ENCODE peak calls at places on chromosomes 1 and 21, in six cellular contexts. One of them, this sample, is unnamed.

GRCh38 chr21:46393941-46394818 is 64.5 kb upstream of the DIP2A start:
- DNase-seq in bronchial epithelial cell: no peak
- DNase-seq in SJSA1: no peak
- DNase-seq in transverse colon: no peak
- DNase-seq in CD8-positive, alpha-beta T cell: no peak
- DNase-seq in cardiac fibroblast: no peak
- DNase-seq in this sample: no peak

GRCh38 chr1:17561561-17561985 is 22.1 kb downstream of the ARHGEF10L start:
- DNase-seq in bronchial epithelial cell: no peak
- DNase-seq in cardiac fibroblast: peak; percentile 66
- DNase-seq in CD8-positive, alpha-beta T cell: no peak
- DNase-seq in SJSA1: no peak
- DNase-seq in transverse colon: no peak
- DNase-seq in this sample: no peak

GRCh38 chr21:25373126-25374082 is 233.9 kb downstream of the MRPL39 start:
- DNase-seq in CD8-positive, alpha-beta T cell: no peak
- DNase-seq in cardiac fibroblast: no peak
- DNase-seq in bronchial epithelial cell: no peak
- DNase-seq in SJSA1: peak; percentile 77
- DNase-seq in transverse colon: no peak
- DNase-seq in this sample: no peak

GRCh38 chr21:32475162-32475812 is 62.8 kb downstream of the EVA1C start:
- DNase-seq in bronchial epithelial cell: no peak
- DNase-seq in cardiac fibroblast: peak; percentile 88
- DNase-seq in transverse colon: no peak
- DNase-seq in SJSA1: no peak
- DNase-seq in CD8-positive, alpha-beta T cell: no peak
- DNase-seq in this sample: no peak

GRCh38 chr1:244100691-244101453 is 49.8 kb downstream of the ZBTB18 start:
- DNase-seq in SJSA1: no peak
- DNase-seq in CD8-positive, alpha-beta T cell: no peak
- DNase-seq in bronchial epithelial cell: no peak
- DNase-seq in cardiac fibroblast: no peak
- DNase-seq in transverse colon: no peak
- DNase-seq in this sample: no peak

GRCh38 chr1:7422561-7422960 is 348.5 kb upstream of the VAMP3 start:
- DNase-seq in bronchial epithelial cell: no peak
- DNase-seq in transverse colon: no peak
- DNase-seq in cardiac fibroblast: no peak
- DNase-seq in CD8-positive, alpha-beta T cell: no peak
- DNase-seq in SJSA1: no peak
- DNase-seq in this sample: no peak

GRCh38 chr1:235069577-235070563 is 58.8 kb downstream of the TOMM20 start:
- DNase-seq in bronchial epithelial cell: peak; percentile 99
- DNase-seq in CD8-positive, alpha-beta T cell: no peak
- DNase-seq in cardiac fibroblast: peak; percentile 74
- DNase-seq in SJSA1: peak; percentile 32
- DNase-seq in transverse colon: peak; percentile 68
- DNase-seq in this sample: no peak

GRCh38 chr1:116382321-116382720 is 9.3 kb downstream of the ATP1A1 start:
- DNase-seq in CD8-positive, alpha-beta T cell: no peak
- DNase-seq in transverse colon: no peak
- DNase-seq in SJSA1: no peak
- DNase-seq in bronchial epithelial cell: no peak
- DNase-seq in cardiac fibroblast: peak; percentile 70
- DNase-seq in this sample: no peak

GRCh38 chr1:145978860-145979745 is 14.6 kb downstream of the POLR3GL start:
- DNase-seq in bronchial epithelial cell: peak; percentile 100
- DNase-seq in SJSA1: peak; percentile 99
- DNase-seq in CD8-positive, alpha-beta T cell: peak; percentile 54
- DNase-seq in transverse colon: peak; percentile 96
- DNase-seq in cardiac fibroblast: peak; percentile 100
- DNase-seq in this sample: peak; percentile 90

GRCh38 chr21:16633851-16634521 is 878.9 kb upstream of the CXADR start:
- DNase-seq in transverse colon: no peak
- DNase-seq in CD8-positive, alpha-beta T cell: no peak
- DNase-seq in cardiac fibroblast: peak; percentile 81
- DNase-seq in SJSA1: no peak
- DNase-seq in bronchial epithelial cell: no peak
- DNase-seq in this sample: peak; percentile 11

GRCh38 chr1:170967042-170967910 is 31.9 kb downstream of the MROH9 start:
- DNase-seq in transverse colon: no peak
- DNase-seq in bronchial epithelial cell: peak; percentile 51
- DNase-seq in cardiac fibroblast: peak; percentile 75
- DNase-seq in CD8-positive, alpha-beta T cell: no peak
- DNase-seq in SJSA1: peak; percentile 14
- DNase-seq in this sample: no peak

GRCh38 chr21:19603011-19603593 is 1199.5 kb upstream of the TMPRSS15 start:
- DNase-seq in transverse colon: no peak
- DNase-seq in SJSA1: no peak
- DNase-seq in bronchial epithelial cell: no peak
- DNase-seq in CD8-positive, alpha-beta T cell: no peak
- DNase-seq in cardiac fibroblast: no peak
- DNase-seq in this sample: no peak

GRCh38 chr1:208944981-208945451 is 638.5 kb upstream of the CAMK1G start:
- DNase-seq in cardiac fibroblast: peak; percentile 52
- DNase-seq in SJSA1: peak; percentile 37
- DNase-seq in transverse colon: no peak
- DNase-seq in bronchial epithelial cell: no peak
- DNase-seq in CD8-positive, alpha-beta T cell: no peak
- DNase-seq in this sample: no peak

DNA sequence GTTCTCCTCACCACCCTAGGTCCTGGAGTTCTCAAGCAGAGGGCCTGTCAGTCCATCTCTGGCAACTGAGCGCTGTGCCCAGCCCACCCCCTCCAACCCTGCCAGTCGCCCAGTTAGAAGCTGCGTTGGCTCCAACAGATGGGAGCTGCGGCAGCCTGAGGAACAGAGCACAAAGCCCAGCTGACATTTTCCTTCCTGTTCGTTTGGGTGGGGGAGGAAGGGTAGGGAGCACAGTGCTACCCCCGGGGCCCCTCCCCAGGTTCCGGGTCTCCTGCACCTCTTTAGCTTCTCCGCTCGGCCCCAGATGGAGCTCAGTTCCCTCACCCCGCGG is 1.4 kb downstream of the LRRN2 start:
- DNase-seq in transverse colon: no peak
- DNase-seq in CD8-positive, alpha-beta T cell: no peak
- DNase-seq in bronchial epithelial cell: no peak
- DNase-seq in SJSA1: no peak
- DNase-seq in cardiac fibroblast: no peak
- DNase-seq in this sample: peak; percentile 29
- H3K4me3 ChIP-seq in transverse colon: peak overlapping the region; percentile 58
- H3K4me3 ChIP-seq in CD8-positive, alpha-beta T cell: no peak overlapping the region
- H3K4me3 ChIP-seq in bronchial epithelial cell: no peak overlapping the region
- H3K4me3 ChIP-seq in SJSA1: no peak overlapping the region
- H3K4me3 ChIP-seq in cardiac fibroblast: no peak overlapping the region
- H3K4me3 ChIP-seq in this sample: peak overlapping the region; percentile 80

GRCh38 chr1:162444903-162445302 is 33.0 kb upstream of the SH2D1B start:
- DNase-seq in SJSA1: no peak
- DNase-seq in bronchial epithelial cell: no peak
- DNase-seq in transverse colon: no peak
- DNase-seq in CD8-positive, alpha-beta T cell: no peak
- DNase-seq in cardiac fibroblast: no peak
- DNase-seq in this sample: no peak
- H3K4me3 ChIP-seq in SJSA1: no peak overlapping the region
- H3K4me3 ChIP-seq in bronchial epithelial cell: no peak overlapping the region
- H3K4me3 ChIP-seq in transverse colon: no peak overlapping the region
- H3K4me3 ChIP-seq in CD8-positive, alpha-beta T cell: no peak overlapping the region
- H3K4me3 ChIP-seq in cardiac fibroblast: no peak overlapping the region
- H3K4me3 ChIP-seq in this sample: no peak overlapping the region

GRCh38 chr1:228058981-228059535 is 23.4 kb upstream of the ARF1 start:
- DNase-seq in bronchial epithelial cell: no peak
- DNase-seq in cardiac fibroblast: no peak
- DNase-seq in CD8-positive, alpha-beta T cell: peak; percentile 24
- DNase-seq in transverse colon: no peak
- DNase-seq in SJSA1: no peak
- DNase-seq in this sample: no peak

GRCh38 chr1:228059536-228060457 is 22.7 kb upstream of the ARF1 start:
- DNase-seq in SJSA1: peak; percentile 52
- DNase-seq in CD8-positive, alpha-beta T cell: peak; percentile 36
- DNase-seq in bronchial epithelial cell: peak; percentile 86
- DNase-seq in cardiac fibroblast: peak; percentile 36
- DNase-seq in transverse colon: peak; percentile 97
- DNase-seq in this sample: peak; percentile 81

GRCh38 chr1:228060458-228061190 is 21.9 kb upstream of the ARF1 start:
- DNase-seq in bronchial epithelial cell: no peak
- DNase-seq in CD8-positive, alpha-beta T cell: no peak
- DNase-seq in transverse colon: peak; percentile 47
- DNase-seq in SJSA1: peak; percentile 53
- DNase-seq in cardiac fibroblast: peak; percentile 19
- DNase-seq in this sample: no peak

GRCh38 chr1:228061411-228062084 is 21.0 kb upstream of the ARF1 start:
- DNase-seq in bronchial epithelial cell: no peak
- DNase-seq in transverse colon: no peak
- DNase-seq in cardiac fibroblast: no peak
- DNase-seq in SJSA1: no peak
- DNase-seq in CD8-positive, alpha-beta T cell: no peak
- DNase-seq in this sample: no peak

GRCh38 chr1:228058172-228058980 is 24.1 kb upstream of the ARF1 start:
- DNase-seq in SJSA1: no peak
- DNase-seq in CD8-positive, alpha-beta T cell: no peak
- DNase-seq in bronchial epithelial cell: no peak
- DNase-seq in cardiac fibroblast: no peak
- DNase-seq in transverse colon: no peak
- DNase-seq in this sample: no peak
- H3K4me3 ChIP-seq in SJSA1: no peak overlapping the region
- H3K4me3 ChIP-seq in CD8-positive, alpha-beta T cell: peak overlapping the region; percentile 51
- H3K4me3 ChIP-seq in bronchial epithelial cell: no peak overlapping the region
- H3K4me3 ChIP-seq in cardiac fibroblast: no peak overlapping the region
- H3K4me3 ChIP-seq in transverse colon: peak overlapping the region; percentile 38
- H3K4me3 ChIP-seq in this sample: no peak overlapping the region

GRCh38 chr21:38804617-38805281 is 980 bp upstream of the ETS2 start:
- DNase-seq in bronchial epithelial cell: peak; percentile 97
- DNase-seq in transverse colon: peak; percentile 86
- DNase-seq in cardiac fibroblast: no peak
- DNase-seq in SJSA1: no peak
- DNase-seq in CD8-positive, alpha-beta T cell: no peak
- DNase-seq in this sample: peak; percentile 74

GRCh38 chr21:38805282-38806152 is at the start of gene ETS2:
- DNase-seq in bronchial epithelial cell: peak; percentile 88
- DNase-seq in SJSA1: peak; percentile 83
- DNase-seq in cardiac fibroblast: peak; percentile 99
- DNase-seq in CD8-positive, alpha-beta T cell: peak; percentile 52
- DNase-seq in transverse colon: peak; percentile 93
- DNase-seq in this sample: peak; percentile 87

GRCh38 chr21:38803075-38803474 is 2.7 kb upstream of the ETS2 start:
- DNase-seq in CD8-positive, alpha-beta T cell: no peak
- DNase-seq in SJSA1: no peak
- DNase-seq in transverse colon: no peak
- DNase-seq in bronchial epithelial cell: no peak
- DNase-seq in cardiac fibroblast: no peak
- DNase-seq in this sample: no peak

GRCh38 chr21:38802050-38803026 is 3.4 kb upstream of the ETS2 start:
- DNase-seq in transverse colon: peak; percentile 38
- DNase-seq in CD8-positive, alpha-beta T cell: no peak
- DNase-seq in cardiac fibroblast: no peak
- DNase-seq in SJSA1: no peak
- DNase-seq in bronchial epithelial cell: peak; percentile 97
- DNase-seq in this sample: no peak

DNA sequence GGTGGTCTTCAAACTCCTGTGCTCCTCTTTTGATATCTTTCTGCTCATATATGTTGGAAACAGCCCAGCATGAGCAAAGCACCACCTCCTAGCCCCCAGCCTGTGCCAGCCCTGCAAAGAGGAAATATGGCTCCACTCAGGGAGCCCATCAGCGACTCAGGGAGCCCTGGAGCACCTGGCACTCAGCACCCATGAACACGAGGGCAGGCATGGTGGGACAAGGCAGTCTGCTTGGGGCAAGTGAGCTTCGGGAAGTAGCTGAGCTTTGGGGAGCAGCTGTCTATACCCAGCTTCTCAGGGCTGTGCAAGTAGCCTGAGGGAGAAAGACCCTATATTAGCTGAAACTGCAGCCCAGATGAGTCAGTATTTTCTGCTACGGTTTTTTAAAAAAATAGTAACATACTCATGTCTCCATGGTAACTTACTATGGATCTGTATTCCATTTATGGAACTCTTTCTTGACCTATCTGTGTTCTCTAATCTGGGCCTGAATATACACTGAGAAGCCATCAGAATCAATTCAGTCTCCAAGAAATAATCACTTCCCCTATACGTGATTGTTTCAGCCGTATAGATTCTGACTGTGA is 1.6 kb upstream of the ETS2 start:
- DNase-seq in transverse colon: no peak
- DNase-seq in bronchial epithelial cell: no peak
- DNase-seq in CD8-positive, alpha-beta T cell: no peak
- DNase-seq in cardiac fibroblast: no peak
- DNase-seq in SJSA1: no peak
- DNase-seq in this sample: no peak
- H3K4me3 ChIP-seq in transverse colon: no peak overlapping the region
- H3K4me3 ChIP-seq in bronchial epithelial cell: peak overlapping the region; percentile 86
- H3K4me3 ChIP-seq in CD8-positive, alpha-beta T cell: no peak overlapping the region
- H3K4me3 ChIP-seq in cardiac fibroblast: no peak overlapping the region
- H3K4me3 ChIP-seq in SJSA1: no peak overlapping the region
- H3K4me3 ChIP-seq in this sample: no peak overlapping the region

DNA sequence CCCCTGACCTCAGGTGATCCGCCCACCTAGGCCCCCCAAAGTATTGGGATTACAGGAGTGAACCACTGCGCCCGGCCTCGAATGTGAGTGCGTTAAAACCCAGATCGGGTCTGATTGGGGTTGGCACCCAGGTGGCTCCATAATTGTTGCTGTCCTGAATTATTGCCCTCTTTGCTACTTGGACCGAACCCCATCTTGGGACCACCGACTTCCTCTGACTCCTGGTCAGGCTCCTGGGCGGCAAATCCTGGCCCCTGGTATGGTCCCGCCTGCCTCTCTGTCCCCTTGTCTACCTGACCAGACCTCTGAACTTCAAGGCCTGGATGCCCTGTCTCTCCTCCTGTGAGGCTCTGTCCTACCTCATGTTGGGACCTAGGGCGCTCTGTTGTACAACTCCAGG is 32.8 kb downstream of the L1TD1 start:
- DNase-seq in SJSA1: no peak
- DNase-seq in cardiac fibroblast: no peak
- DNase-seq in bronchial epithelial cell: no peak
- DNase-seq in CD8-positive, alpha-beta T cell: no peak
- DNase-seq in transverse colon: no peak
- DNase-seq in this sample: no peak
- H3K4me3 ChIP-seq in SJSA1: no peak overlapping the region
- H3K4me3 ChIP-seq in cardiac fibroblast: no peak overlapping the region
- H3K4me3 ChIP-seq in bronchial epithelial cell: no peak overlapping the region
- H3K4me3 ChIP-seq in CD8-positive, alpha-beta T cell: no peak overlapping the region
- H3K4me3 ChIP-seq in transverse colon: no peak overlapping the region
- H3K4me3 ChIP-seq in this sample: no peak overlapping the region

GRCh38 chr1:226692067-226692792 is 46.9 kb downstream of the ITPKB start:
- DNase-seq in bronchial epithelial cell: no peak
- DNase-seq in CD8-positive, alpha-beta T cell: no peak
- DNase-seq in transverse colon: no peak
- DNase-seq in cardiac fibroblast: no peak
- DNase-seq in SJSA1: no peak
- DNase-seq in this sample: no peak

GRCh38 chr1:226688852-226689251 is 50.2 kb downstream of the ITPKB start:
- DNase-seq in cardiac fibroblast: no peak
- DNase-seq in CD8-positive, alpha-beta T cell: no peak
- DNase-seq in SJSA1: no peak
- DNase-seq in bronchial epithelial cell: no peak
- DNase-seq in transverse colon: no peak
- DNase-seq in this sample: no peak

GRCh38 chr1:226690460-226690982 is 48.6 kb downstream of the ITPKB start:
- DNase-seq in CD8-positive, alpha-beta T cell: no peak
- DNase-seq in transverse colon: no peak
- DNase-seq in bronchial epithelial cell: peak; percentile 82
- DNase-seq in cardiac fibroblast: peak; percentile 29
- DNase-seq in SJSA1: no peak
- DNase-seq in this sample: peak; percentile 55

GRCh38 chr1:226692868-226693267 is 46.2 kb downstream of the ITPKB start:
- DNase-seq in SJSA1: no peak
- DNase-seq in bronchial epithelial cell: no peak
- DNase-seq in CD8-positive, alpha-beta T cell: no peak
- DNase-seq in transverse colon: no peak
- DNase-seq in cardiac fibroblast: no peak
- DNase-seq in this sample: no peak

GRCh38 chr1:226691257-226691656 is 47.8 kb downstream of the ITPKB start:
- DNase-seq in bronchial epithelial cell: no peak
- DNase-seq in CD8-positive, alpha-beta T cell: peak; percentile 50
- DNase-seq in cardiac fibroblast: no peak
- DNase-seq in transverse colon: no peak
- DNase-seq in SJSA1: no peak
- DNase-seq in this sample: no peak
- H3K4me3 ChIP-seq in bronchial epithelial cell: no peak overlapping the region
- H3K4me3 ChIP-seq in CD8-positive, alpha-beta T cell: no peak overlapping the region
- H3K4me3 ChIP-seq in cardiac fibroblast: no peak overlapping the region
- H3K4me3 ChIP-seq in transverse colon: no peak overlapping the region
- H3K4me3 ChIP-seq in SJSA1: no peak overlapping the region
- H3K4me3 ChIP-seq in this sample: no peak overlapping the region